ENCODE peak calls at places on chromosomes 5 and 9, in four cellular contexts. F is lower lobe of right lung, L is stomach, U is thoracic aorta. R is an unnamed sample. For H3K27me3 and H3K4me1, the result is how much of the 10 kb centered on the place peaks cover.

GRCh38 chr5:69091771-69092170 is 2.0 kb upstream of the SLC30A5 start:
- DNase-seq in U (no peak), L (no peak), F (no peak), R (no peak)

GRCh38 chr9:134375430-134376385 is 49.5 kb downstream of the RXRA start:
- DNase-seq in F (no peak), L (no peak), U (no peak), R (peak)

GRCh38 chr9:113633782-113634596 is 170.5 kb downstream of the RGS3 start:
- DNase-seq in U (no peak), L (no peak), F (no peak), R (peak)

GRCh38 chr5:160923927-160924705 is 72.1 kb upstream of the ATP10B start:
- DNase-seq in U (no peak), F (peak), L (peak), R (no peak)

GRCh38 chr5:104942735-104943134 is 1380.1 kb upstream of the NUDT12 start:
- DNase-seq in U (no peak), F (no peak), L (no peak), R (no peak)

GRCh38 chr5:177520906-177521513 is 4.2 kb upstream of the DDX41 start:
- DNase-seq in L (no peak), U (no peak), F (no peak), R (no peak)

GRCh38 chr5:114065942-114066341 is 295.9 kb upstream of the KCNN2 start:
- DNase-seq in L (no peak), U (no peak), F (no peak), R (no peak)

GRCh38 chr5:170481839-170482238 is 22.0 kb upstream of the KCNIP1 start:
- DNase-seq in L (no peak), F (no peak), U (no peak), R (no peak)

GRCh38 chr9:79263666-79264460 is 307.9 kb upstream of the TLE4 start:
- DNase-seq in F (no peak), U (no peak), L (no peak), R (no peak)

GRCh38 chr9:70410368-70410767 is 4.1 kb downstream of the KLF9 start:
- DNase-seq in U (no peak), F (no peak), L (no peak), R (no peak)

GRCh38 chr5:10352404-10353240 is 873 bp upstream of the MARCHF6 start:
- DNase-seq in L (no peak), F (no peak), U (no peak), R (no peak)

GRCh38 chr9:27247756-27248155 is 49.2 kb downstream of the EQTN start:
- DNase-seq in L (peak), F (peak), U (no peak), R (no peak)

GRCh38 chr5:173258466-173258865 is 23.5 kb upstream of the NKX2-5 start:
- DNase-seq in F (no peak), L (no peak), U (no peak), R (no peak)

GRCh38 chr5:28403846-28404245 is 1365.5 kb upstream of the CDH9 start:
- DNase-seq in U (no peak), F (no peak), L (no peak), R (no peak)

GRCh38 chr5:143051244-143052058 is 281.3 kb downstream of the ARHGAP26 start:
- DNase-seq in U (no peak), L (no peak), F (no peak), R (no peak)

GRCh38 chr5:157900644-157901043 is 41.7 kb upstream of the CLINT1 start:
- DNase-seq in L (no peak), F (no peak), U (no peak), R (no peak)

GRCh38 chr5:42641321-42642005 is 115.2 kb upstream of the CCDC152 start:
- DNase-seq in L (no peak), U (no peak), F (no peak), R (no peak)

GRCh38 chr9:130128782-130129424 is 43.3 kb upstream of the NCS1 start:
- DNase-seq in U (no peak), F (peak), L (no peak), R (peak)

GRCh38 chr9:82057805-82058204 is 69.2 kb downstream of the SPATA31D1 start:
- DNase-seq in L (no peak), U (no peak), F (no peak), R (no peak)

GRCh38 chr5:7814816-7815215 is 36.1 kb downstream of the CFAP90 start:
- DNase-seq in F (no peak), U (no peak), L (no peak), R (peak)

GRCh38 chr5:172567843-172568242 is 73.2 kb upstream of the NEURL1B start:
- DNase-seq in F (no peak), L (no peak), U (no peak), R (no peak)

GRCh38 chr5:138953370-138954256 is 78.5 kb upstream of the LRRTM2 start:
- DNase-seq in F (peak), L (peak), U (peak), R (peak)

GRCh38 chr9:80076105-80076504 is 504.3 kb downstream of the TLE4 start:
- DNase-seq in L (no peak), F (no peak), U (no peak), R (no peak)

GRCh38 chr9:132210472-132211145 is 48.8 kb downstream of the NTNG2 start:
- DNase-seq in F (no peak), U (no peak), L (no peak), R (no peak)

GRCh38 chr5:58842851-58843250 is 260.0 kb downstream of the RAB3C start:
- DNase-seq in F (no peak), L (no peak), U (no peak), R (no peak)

GRCh38 chr9:69674741-69675438 is 2.7 kb upstream of the APBA1 start:
- DNase-seq in F (no peak), U (no peak), L (no peak), R (no peak)

GRCh38 chr9:112789493-112789892 is 38.9 kb downstream of the SNX30 start:
- DNase-seq in L (no peak), F (no peak), U (no peak), R (no peak)

GRCh38 chr5:67012241-67012640 is 184.4 kb downstream of the CD180 start:
- DNase-seq in U (no peak), L (no peak), F (no peak), R (no peak)

GRCh38 chr9:86253577-86253976 is 5.9 kb downstream of the C9orf153 start:
- DNase-seq in L (no peak), F (no peak), U (no peak), R (no peak)

GRCh38 chr9:4116708-4117460 is 183.0 kb downstream of the GLIS3 start:
- DNase-seq in F (no peak), L (no peak), U (no peak), R (no peak)

GRCh38 chr9:124137944-124138335 is 119.8 kb upstream of the NEK6 start:
- DNase-seq in L (no peak), U (no peak), F (no peak), R (no peak)

GRCh38 chr9:131809941-131810344 is 70.1 kb upstream of the RAPGEF1 start:
- DNase-seq in F (no peak), L (no peak), U (no peak), R (no peak)

GRCh38 chr5:81097733-81098132 is 135.4 kb upstream of the CKMT2 start:
- DNase-seq in L (no peak), U (no peak), F (no peak), R (no peak)

GRCh38 chr9:137956039-137956438 is 78.5 kb downstream of the CACNA1B start:
- DNase-seq in L (no peak), F (no peak), U (no peak), R (no peak)

DNA sequence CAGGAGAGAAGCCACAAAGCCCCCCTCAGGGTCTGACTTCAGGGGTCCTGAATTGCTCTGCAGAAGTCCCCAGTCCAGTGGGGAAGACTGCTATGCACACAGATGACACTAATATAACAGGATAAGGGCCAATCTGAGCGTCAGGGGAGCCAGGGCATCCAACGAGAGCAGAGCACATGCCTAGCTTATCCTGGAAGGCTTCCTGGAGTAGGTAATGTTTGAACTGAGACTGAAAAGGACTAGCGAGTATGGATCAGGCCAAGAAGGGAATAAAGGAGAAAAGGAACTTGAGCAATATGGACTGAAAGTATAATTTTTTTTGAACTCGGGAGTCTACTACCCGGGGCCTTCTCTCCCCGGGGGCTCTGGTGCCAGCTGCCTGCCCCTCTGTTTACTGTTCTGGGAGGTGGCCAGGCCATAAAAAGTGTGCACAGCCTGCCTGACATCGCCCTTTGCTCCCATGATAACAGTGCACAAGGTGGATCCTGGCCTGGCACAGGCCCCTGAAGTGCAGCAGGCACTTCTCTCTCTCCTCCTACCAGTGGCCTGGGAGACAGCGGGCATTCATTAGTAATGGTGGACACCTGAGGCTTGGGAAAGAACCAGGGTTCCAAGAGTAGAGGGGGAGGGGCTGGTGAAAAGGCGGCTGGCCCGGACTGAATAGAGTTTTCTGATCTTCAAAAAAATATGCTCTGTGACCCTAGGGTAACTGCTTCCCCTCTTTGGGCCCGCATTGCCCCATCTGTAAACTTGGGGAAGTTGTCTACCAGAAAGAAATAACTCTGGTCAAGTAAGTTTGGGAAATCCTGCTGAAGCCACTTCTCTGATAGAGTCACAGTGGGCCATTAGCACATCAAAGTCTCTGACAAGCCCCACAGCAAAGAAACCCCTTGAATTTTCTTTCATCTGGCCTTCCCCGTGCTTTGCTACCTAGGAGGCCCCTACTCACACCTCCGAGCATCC is 4.6 kb upstream of the SLC6A7 start:
- DNase-seq in L (peak), U (no peak), F (no peak), R (no peak)
- H3K27me3 ChIP-seq in L (under half), U (under half), F (under half), R (under half)

DNA sequence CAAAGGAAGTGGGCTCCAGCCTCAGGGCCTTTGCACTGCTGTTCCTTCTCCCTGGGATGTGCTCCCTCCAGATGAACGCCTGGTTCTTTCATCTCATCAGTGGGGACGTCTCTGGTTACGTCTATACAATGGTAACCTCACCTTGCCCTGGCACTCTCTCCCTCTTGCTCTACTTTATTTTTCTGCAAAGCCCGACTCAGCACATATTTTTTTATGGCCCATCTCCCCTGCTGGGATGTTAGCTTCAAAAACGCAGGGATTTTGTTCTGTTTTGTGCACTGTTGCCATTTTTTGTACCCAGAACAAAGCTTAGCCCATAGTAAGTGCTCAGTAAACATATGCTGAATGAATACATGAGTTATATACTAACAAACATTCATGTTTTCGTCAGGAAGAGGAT is 37.5 kb downstream of the PTPN3 start:
- DNase-seq in F (no peak), U (no peak), L (no peak), R (no peak)
- H3K4me1 ChIP-seq in F (under half), U (under half), L (under half), R (under half)

GRCh38 chr5:174522641-174523260 is 201.6 kb upstream of the MSX2 start:
- DNase-seq in U (no peak), F (no peak), L (no peak), R (no peak)

GRCh38 chr5:174518512-174518911 is 205.9 kb upstream of the MSX2 start:
- DNase-seq in L (no peak), F (no peak), U (no peak), R (no peak)

GRCh38 chr5:174516741-174517140 is 207.6 kb upstream of the MSX2 start:
- DNase-seq in U (no peak), F (no peak), L (no peak), R (no peak)

GRCh38 chr5:174523311-174524159 is 200.8 kb upstream of the MSX2 start:
- DNase-seq in L (no peak), U (no peak), F (no peak), R (no peak)

GRCh38 chr5:174520420-174521396 is 203.7 kb upstream of the MSX2 start:
- DNase-seq in U (no peak), L (peak), F (no peak), R (no peak)
- H3K27me3 ChIP-seq in U (under half), L (under half), F (under half), R (under half)

DNA sequence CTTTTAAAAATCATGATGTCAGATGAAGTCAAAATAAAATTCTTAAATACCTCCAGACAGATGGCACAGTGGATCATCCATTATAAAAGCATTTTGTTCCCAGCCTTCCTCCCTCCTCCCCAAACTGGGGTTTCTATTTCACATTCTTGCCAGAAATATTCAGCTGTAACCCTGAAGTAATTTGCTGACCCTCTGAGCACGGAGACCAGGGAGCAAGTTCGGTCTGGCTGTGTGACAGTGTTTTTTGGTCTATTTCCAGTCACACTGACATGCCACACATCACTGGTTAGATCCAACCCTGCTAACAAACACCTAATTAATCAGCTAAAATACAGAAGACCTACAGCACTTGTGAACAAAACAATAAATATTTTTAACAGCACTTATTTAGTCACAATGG is 126.2 kb upstream of the DMRT1 start:
- DNase-seq in L (no peak), U (no peak), F (no peak), R (no peak)
- H3K4me1 ChIP-seq in L (half or more), U (under half), F (under half), R (under half)

DNA sequence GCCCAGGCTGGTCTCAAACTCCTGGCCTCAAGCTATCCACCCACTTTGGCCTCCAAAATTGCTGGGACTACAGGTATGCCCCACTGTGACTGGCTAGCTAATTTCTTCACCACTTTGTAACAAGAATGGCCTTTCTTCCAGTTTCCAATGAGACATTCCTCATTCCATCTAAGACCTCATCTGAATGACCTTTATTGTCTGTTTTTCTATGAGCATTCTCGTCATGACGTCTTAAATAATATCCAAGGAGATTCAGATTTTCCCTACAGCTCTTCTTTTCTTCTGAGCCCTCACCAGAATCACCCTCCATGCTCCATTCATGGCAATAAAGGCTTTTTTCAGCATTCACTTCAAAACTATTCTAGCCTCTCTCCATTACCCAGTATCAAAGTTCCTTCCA is 30.2 kb upstream of the STK32A start:
- DNase-seq in U (no peak), F (no peak), L (no peak), R (no peak)
- H3K27me3 ChIP-seq in U (under half), F (under half), L (under half), R (under half)

R was measured in ascending aorta.